ENCODE peak calls at places on chromosome 15, in nine cellular contexts. One of them, this sample, is unnamed.

GRCh38 chr15:76335129-76335850 is 1.3 kb upstream of the ISL2 start:
- DNase-seq in left ventricle myocardium inferior: no peak
- DNase-seq in psoas muscle: no peak
- DNase-seq in right atrium auricular region: no peak
- DNase-seq in RWPE1: no peak
- DNase-seq in hepatocyte: no peak
- DNase-seq in A549: no peak
- DNase-seq in adrenal gland: no peak
- DNase-seq in cardiac muscle cell: no peak
- DNase-seq in this sample: no peak

GRCh38 chr15:29770796-29771195 is 51.5 kb downstream of the TJP1 start:
- DNase-seq in left ventricle myocardium inferior: no peak
- DNase-seq in right atrium auricular region: no peak
- DNase-seq in RWPE1: no peak
- DNase-seq in hepatocyte: no peak
- DNase-seq in cardiac muscle cell: no peak
- DNase-seq in adrenal gland: no peak
- DNase-seq in psoas muscle: no peak
- DNase-seq in A549: peak
- DNase-seq in this sample: no peak

GRCh38 chr15:85831415-85832113 is 36.8 kb upstream of the KLHL25 start:
- DNase-seq in cardiac muscle cell: peak
- DNase-seq in adrenal gland: peak
- DNase-seq in psoas muscle: peak
- DNase-seq in A549: peak
- DNase-seq in hepatocyte: peak
- DNase-seq in left ventricle myocardium inferior: peak
- DNase-seq in RWPE1: peak
- DNase-seq in right atrium auricular region: peak
- DNase-seq in this sample: peak

GRCh38 chr15:81504170-81504905 is 130.3 kb upstream of the TMC3 start:
- DNase-seq in adrenal gland: no peak
- DNase-seq in right atrium auricular region: no peak
- DNase-seq in psoas muscle: no peak
- DNase-seq in A549: no peak
- DNase-seq in RWPE1: peak
- DNase-seq in cardiac muscle cell: peak
- DNase-seq in left ventricle myocardium inferior: no peak
- DNase-seq in hepatocyte: no peak
- DNase-seq in this sample: no peak

GRCh38 chr15:80703965-80704364 is 8.9 kb downstream of the ABHD17C start:
- DNase-seq in RWPE1: no peak
- DNase-seq in hepatocyte: no peak
- DNase-seq in right atrium auricular region: no peak
- DNase-seq in left ventricle myocardium inferior: no peak
- DNase-seq in psoas muscle: no peak
- DNase-seq in adrenal gland: no peak
- DNase-seq in A549: no peak
- DNase-seq in cardiac muscle cell: no peak
- DNase-seq in this sample: no peak

GRCh38 chr15:96331942-96332853 is 1.7 kb downstream of the NR2F2 start:
- DNase-seq in adrenal gland: peak
- DNase-seq in left ventricle myocardium inferior: no peak
- DNase-seq in hepatocyte: peak
- DNase-seq in A549: peak
- DNase-seq in cardiac muscle cell: peak
- DNase-seq in psoas muscle: peak
- DNase-seq in right atrium auricular region: no peak
- DNase-seq in RWPE1: no peak
- DNase-seq in this sample: no peak

GRCh38 chr15:90872481-90873184 is 4.2 kb downstream of the FURIN start:
- DNase-seq in left ventricle myocardium inferior: no peak
- DNase-seq in hepatocyte: peak
- DNase-seq in RWPE1: peak
- DNase-seq in psoas muscle: peak
- DNase-seq in cardiac muscle cell: peak
- DNase-seq in A549: peak
- DNase-seq in adrenal gland: no peak
- DNase-seq in right atrium auricular region: no peak
- DNase-seq in this sample: no peak

GRCh38 chr15:78265752-78266224 is 1.4 kb downstream of the DNAJA4 start:
- DNase-seq in psoas muscle: no peak
- DNase-seq in RWPE1: peak
- DNase-seq in left ventricle myocardium inferior: no peak
- DNase-seq in A549: no peak
- DNase-seq in right atrium auricular region: no peak
- DNase-seq in hepatocyte: peak
- DNase-seq in cardiac muscle cell: peak
- DNase-seq in adrenal gland: no peak
- DNase-seq in this sample: no peak

GRCh38 chr15:32723171-32723948 is 5.6 kb downstream of the GREM1 start:
- DNase-seq in psoas muscle: no peak
- DNase-seq in left ventricle myocardium inferior: no peak
- DNase-seq in hepatocyte: no peak
- DNase-seq in A549: no peak
- DNase-seq in right atrium auricular region: no peak
- DNase-seq in RWPE1: no peak
- DNase-seq in adrenal gland: no peak
- DNase-seq in cardiac muscle cell: no peak
- DNase-seq in this sample: no peak

GRCh38 chr15:65386886-65387285 is 9.1 kb upstream of the IGDCC3 start:
- DNase-seq in left ventricle myocardium inferior: no peak
- DNase-seq in RWPE1: no peak
- DNase-seq in right atrium auricular region: no peak
- DNase-seq in adrenal gland: no peak
- DNase-seq in cardiac muscle cell: no peak
- DNase-seq in psoas muscle: no peak
- DNase-seq in A549: no peak
- DNase-seq in hepatocyte: no peak
- DNase-seq in this sample: no peak

GRCh38 chr15:65980824-65981456 is 111.6 kb downstream of the RAB11A start:
- DNase-seq in adrenal gland: peak
- DNase-seq in RWPE1: peak
- DNase-seq in left ventricle myocardium inferior: peak
- DNase-seq in A549: peak
- DNase-seq in right atrium auricular region: peak
- DNase-seq in hepatocyte: peak
- DNase-seq in cardiac muscle cell: peak
- DNase-seq in psoas muscle: peak
- DNase-seq in this sample: peak

DNA sequence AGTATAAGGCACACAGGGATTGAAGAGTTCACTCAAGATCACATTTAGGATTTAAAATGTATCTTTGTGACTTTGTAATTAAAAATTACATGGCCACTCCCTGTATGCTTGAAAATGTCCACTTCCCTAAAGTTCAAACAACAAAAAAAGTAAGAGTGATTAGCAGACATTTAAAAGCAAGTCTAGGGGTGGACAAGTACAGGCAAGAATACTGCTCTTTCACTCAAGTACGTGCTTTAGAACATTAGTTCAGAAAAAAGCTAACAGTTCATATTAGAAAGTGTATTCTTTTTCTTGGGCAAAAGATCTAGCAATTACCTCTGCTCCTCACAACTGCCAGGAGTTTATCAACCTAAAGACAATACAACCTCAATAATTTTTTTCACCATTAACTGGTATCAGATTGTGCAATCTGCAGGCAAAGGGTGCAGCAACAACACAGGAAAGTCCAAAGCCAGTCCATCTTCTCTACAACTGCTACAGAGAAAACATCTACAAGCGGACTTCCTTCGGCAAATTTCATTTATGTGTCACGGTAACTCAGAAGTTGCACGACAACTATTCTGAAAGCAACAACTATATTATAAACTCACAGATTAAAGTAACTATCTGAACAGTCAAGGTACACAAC is 18.1 kb downstream of the CHSY1 start:
- DNase-seq in psoas muscle: no peak
- DNase-seq in right atrium auricular region: no peak
- DNase-seq in cardiac muscle cell: no peak
- DNase-seq in RWPE1: no peak
- DNase-seq in left ventricle myocardium inferior: no peak
- DNase-seq in A549: no peak
- DNase-seq in hepatocyte: no peak
- DNase-seq in adrenal gland: no peak
- DNase-seq in this sample: no peak
- H3K27ac ChIP-seq in psoas muscle: no peak
- H3K27ac ChIP-seq in right atrium auricular region: no peak
- H3K27ac ChIP-seq in cardiac muscle cell: peak
- H3K27ac ChIP-seq in RWPE1: peak
- H3K27ac ChIP-seq in left ventricle myocardium inferior: no peak
- H3K27ac ChIP-seq in A549: no peak
- H3K27ac ChIP-seq in hepatocyte: no peak
- H3K27ac ChIP-seq in adrenal gland: peak
- H3K27ac ChIP-seq in this sample: no peak

DNA sequence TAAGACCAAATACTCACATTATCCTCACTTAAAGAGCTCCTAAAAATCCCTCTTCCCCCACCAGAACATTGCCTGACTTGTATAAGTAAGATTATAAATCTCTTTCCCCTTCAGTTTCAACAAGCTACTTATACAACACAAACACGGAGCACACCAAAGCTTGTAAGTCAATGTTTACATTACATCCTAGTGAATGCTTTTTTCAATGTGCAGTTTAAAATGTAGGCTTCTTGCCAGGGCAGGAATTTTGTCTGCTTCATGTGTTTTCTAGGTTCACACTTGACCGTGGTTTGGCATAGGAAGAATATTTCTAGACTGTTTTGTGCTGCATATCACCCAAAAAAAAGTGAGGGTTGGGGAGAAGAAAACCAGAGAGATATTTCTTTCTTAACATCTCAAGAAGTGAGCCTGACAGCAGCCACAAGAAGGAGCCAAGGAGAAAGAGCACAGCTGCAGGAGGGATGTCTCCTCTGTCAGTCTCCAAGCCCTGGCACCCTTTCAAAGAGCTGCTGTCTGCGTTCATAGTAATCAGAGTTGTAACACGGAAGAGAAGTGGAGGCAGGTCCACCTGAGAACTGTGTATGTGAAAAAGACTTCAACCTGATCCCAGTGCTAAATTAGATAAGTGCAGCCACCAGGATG is 255.8 kb downstream of the MEIS2 start:
- DNase-seq in A549: peak
- DNase-seq in left ventricle myocardium inferior: no peak
- DNase-seq in adrenal gland: no peak
- DNase-seq in RWPE1: no peak
- DNase-seq in right atrium auricular region: no peak
- DNase-seq in psoas muscle: no peak
- DNase-seq in cardiac muscle cell: peak
- DNase-seq in hepatocyte: peak
- DNase-seq in this sample: no peak
- TF ChIP-seq CTCF in A549: no peak
- TF ChIP-seq CTCF in left ventricle myocardium inferior: no peak
- TF ChIP-seq CTCF in adrenal gland: no peak
- TF ChIP-seq CTCF in RWPE1: no peak
- TF ChIP-seq CTCF in right atrium auricular region: no peak
- TF ChIP-seq CTCF in psoas muscle: no peak
- TF ChIP-seq CTCF in cardiac muscle cell: no peak
- TF ChIP-seq CTCF in hepatocyte: no peak
- TF ChIP-seq CTCF in this sample: no peak

DNA sequence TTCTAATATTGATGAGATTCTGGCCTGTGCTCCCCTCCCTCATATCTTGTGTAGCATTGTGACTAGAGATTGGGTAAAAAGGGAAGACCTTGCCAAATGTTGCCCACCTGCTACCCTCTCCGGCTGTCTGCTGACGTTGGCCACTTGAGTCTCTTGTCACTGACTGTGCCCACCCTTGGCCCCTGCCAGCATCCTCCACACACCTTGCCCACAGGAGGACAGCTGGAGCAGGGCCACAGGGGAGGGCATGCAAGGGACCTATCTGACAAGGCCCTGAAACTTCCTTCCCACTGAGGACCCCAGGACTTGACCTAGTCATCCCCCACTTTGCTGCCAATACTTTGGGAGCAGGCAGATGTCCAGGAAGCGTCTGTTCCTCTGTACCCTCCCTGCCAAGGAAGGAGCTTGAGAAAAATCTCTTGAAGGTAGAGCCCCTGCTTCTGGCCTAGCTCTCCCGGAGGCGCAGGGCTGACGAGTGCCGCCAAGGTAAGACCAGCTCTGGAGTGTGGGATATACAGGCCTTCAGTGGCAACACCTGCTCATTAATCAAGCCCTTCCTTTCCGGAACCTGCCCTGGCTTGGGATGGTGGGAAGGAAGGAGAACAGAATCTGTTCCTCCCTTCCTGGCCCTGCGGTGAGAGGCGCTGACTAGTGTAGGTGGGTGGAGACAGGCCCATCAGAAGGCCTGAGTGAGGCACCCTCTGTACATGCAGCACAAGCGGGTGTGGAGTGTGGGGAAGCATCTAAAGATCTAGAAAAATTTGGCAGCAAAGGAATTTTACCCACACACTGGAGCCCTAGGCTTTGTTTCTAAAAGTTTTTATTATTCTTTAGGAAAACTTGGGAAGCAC is 4.9 kb upstream of the PAK6 start:
- DNase-seq in right atrium auricular region: no peak
- DNase-seq in psoas muscle: no peak
- DNase-seq in left ventricle myocardium inferior: no peak
- DNase-seq in hepatocyte: peak
- DNase-seq in cardiac muscle cell: no peak
- DNase-seq in RWPE1: peak
- DNase-seq in A549: no peak
- DNase-seq in adrenal gland: no peak
- DNase-seq in this sample: no peak
- H3K27ac ChIP-seq in right atrium auricular region: no peak
- H3K27ac ChIP-seq in psoas muscle: no peak
- H3K27ac ChIP-seq in left ventricle myocardium inferior: no peak
- H3K27ac ChIP-seq in hepatocyte: no peak
- H3K27ac ChIP-seq in cardiac muscle cell: no peak
- H3K27ac ChIP-seq in RWPE1: peak
- H3K27ac ChIP-seq in A549: no peak
- H3K27ac ChIP-seq in adrenal gland: no peak
- H3K27ac ChIP-seq in this sample: no peak

GRCh38 chr15:64144565-64145281 is 6.8 kb upstream of the SNX22 start:
- DNase-seq in psoas muscle: no peak
- DNase-seq in cardiac muscle cell: no peak
- DNase-seq in left ventricle myocardium inferior: no peak
- DNase-seq in RWPE1: no peak
- DNase-seq in A549: no peak
- DNase-seq in hepatocyte: no peak
- DNase-seq in adrenal gland: no peak
- DNase-seq in right atrium auricular region: no peak
- DNase-seq in this sample: no peak

GRCh38 chr15:64144192-64144564 is 7.4 kb upstream of the SNX22 start:
- DNase-seq in psoas muscle: no peak
- DNase-seq in left ventricle myocardium inferior: no peak
- DNase-seq in A549: no peak
- DNase-seq in hepatocyte: no peak
- DNase-seq in cardiac muscle cell: no peak
- DNase-seq in adrenal gland: no peak
- DNase-seq in RWPE1: no peak
- DNase-seq in right atrium auricular region: no peak
- DNase-seq in this sample: no peak

GRCh38 chr15:64146041-64146440 is 5.5 kb upstream of the SNX22 start:
- DNase-seq in A549: no peak
- DNase-seq in psoas muscle: no peak
- DNase-seq in RWPE1: no peak
- DNase-seq in adrenal gland: no peak
- DNase-seq in right atrium auricular region: no peak
- DNase-seq in left ventricle myocardium inferior: peak
- DNase-seq in cardiac muscle cell: no peak
- DNase-seq in hepatocyte: no peak
- DNase-seq in this sample: no peak

GRCh38 chr15:64141798-64142512 is 9.6 kb upstream of the SNX22 start:
- DNase-seq in A549: no peak
- DNase-seq in left ventricle myocardium inferior: no peak
- DNase-seq in cardiac muscle cell: no peak
- DNase-seq in psoas muscle: no peak
- DNase-seq in hepatocyte: no peak
- DNase-seq in adrenal gland: no peak
- DNase-seq in right atrium auricular region: no peak
- DNase-seq in RWPE1: no peak
- DNase-seq in this sample: no peak

GRCh38 chr15:64143276-64143675 is 8.3 kb upstream of the SNX22 start:
- DNase-seq in psoas muscle: no peak
- DNase-seq in cardiac muscle cell: no peak
- DNase-seq in right atrium auricular region: no peak
- DNase-seq in left ventricle myocardium inferior: no peak
- DNase-seq in RWPE1: no peak
- DNase-seq in hepatocyte: no peak
- DNase-seq in A549: no peak
- DNase-seq in adrenal gland: no peak
- DNase-seq in this sample: no peak
- TF ChIP-seq CTCF in psoas muscle: no peak
- TF ChIP-seq CTCF in cardiac muscle cell: no peak
- TF ChIP-seq CTCF in right atrium auricular region: no peak
- TF ChIP-seq CTCF in left ventricle myocardium inferior: no peak
- TF ChIP-seq CTCF in RWPE1: no peak
- TF ChIP-seq CTCF in hepatocyte: no peak
- TF ChIP-seq CTCF in A549: no peak
- TF ChIP-seq CTCF in adrenal gland: no peak
- TF ChIP-seq CTCF in this sample: no peak